ENCODE peak calls at places on chromosome 7, in nine cellular contexts. M, K, B, L, G, V, Q, X and T are unnamed samples.

GRCh38 chr7:106568680-106569499 is 92.1 kb downstream of the CCDC71L start:
- DNase-seq in M (no peak), K (peak), B (no peak), L (no peak), G (peak), V (no peak), Q (peak), X (no peak), T (no peak)

GRCh38 chr7:118855290-118855689 is 630.8 kb downstream of the ANKRD7 start:
- DNase-seq in M (no peak), K (no peak), B (no peak), L (no peak), G (no peak), V (no peak), Q (no peak), X (no peak), T (no peak)

GRCh38 chr7:84195295-84196006 is 862 bp upstream of the SEMA3A start:
- DNase-seq in M (no peak), K (no peak), B (no peak), L (no peak), G (no peak), V (no peak), Q (no peak), X (no peak), T (no peak)

GRCh38 chr7:113087278-113087998 is 811 bp upstream of the GPR85 start:
- DNase-seq in M (peak), K (no peak), B (no peak), L (peak), G (no peak), V (peak), Q (peak), X (no peak), T (peak)

GRCh38 chr7:153061913-153062528 is 302.5 kb downstream of the ACTR3B start:
- DNase-seq in M (peak), K (no peak), B (no peak), L (peak), G (no peak), V (peak), Q (peak), X (no peak), T (peak)

GRCh38 chr7:80275192-80275605 is 140.6 kb downstream of the GNAI1 start:
- DNase-seq in M (no peak), K (no peak), B (no peak), L (no peak), G (no peak), V (no peak), Q (no peak), X (no peak), T (no peak)

GRCh38 chr7:27143022-27143949 is at the start of gene HOXA5:
- DNase-seq in M (peak), K (no peak), B (no peak), L (no peak), G (peak), V (peak), Q (no peak), X (peak), T (no peak)

GRCh38 chr7:130227883-130228575 is 20.4 kb downstream of the SSMEM1 start:
- DNase-seq in M (no peak), K (no peak), B (no peak), L (peak), G (no peak), V (peak), Q (no peak), X (no peak), T (no peak)

GRCh38 chr7:2607913-2608899 is 23.6 kb upstream of the TTYH3 start:
- DNase-seq in M (peak), K (no peak), B (no peak), L (no peak), G (no peak), V (no peak), Q (no peak), X (no peak), T (no peak)

GRCh38 chr7:99392046-99392445 is 16.4 kb downstream of the PDAP1 start:
- DNase-seq in M (no peak), K (no peak), B (no peak), L (no peak), G (no peak), V (no peak), Q (no peak), X (no peak), T (no peak)
- H3K4me3 ChIP-seq in M (peak), K (no peak), B (peak), L (peak), G (no peak), V (peak), Q (no peak), X (no peak), T (no peak)

DNA sequence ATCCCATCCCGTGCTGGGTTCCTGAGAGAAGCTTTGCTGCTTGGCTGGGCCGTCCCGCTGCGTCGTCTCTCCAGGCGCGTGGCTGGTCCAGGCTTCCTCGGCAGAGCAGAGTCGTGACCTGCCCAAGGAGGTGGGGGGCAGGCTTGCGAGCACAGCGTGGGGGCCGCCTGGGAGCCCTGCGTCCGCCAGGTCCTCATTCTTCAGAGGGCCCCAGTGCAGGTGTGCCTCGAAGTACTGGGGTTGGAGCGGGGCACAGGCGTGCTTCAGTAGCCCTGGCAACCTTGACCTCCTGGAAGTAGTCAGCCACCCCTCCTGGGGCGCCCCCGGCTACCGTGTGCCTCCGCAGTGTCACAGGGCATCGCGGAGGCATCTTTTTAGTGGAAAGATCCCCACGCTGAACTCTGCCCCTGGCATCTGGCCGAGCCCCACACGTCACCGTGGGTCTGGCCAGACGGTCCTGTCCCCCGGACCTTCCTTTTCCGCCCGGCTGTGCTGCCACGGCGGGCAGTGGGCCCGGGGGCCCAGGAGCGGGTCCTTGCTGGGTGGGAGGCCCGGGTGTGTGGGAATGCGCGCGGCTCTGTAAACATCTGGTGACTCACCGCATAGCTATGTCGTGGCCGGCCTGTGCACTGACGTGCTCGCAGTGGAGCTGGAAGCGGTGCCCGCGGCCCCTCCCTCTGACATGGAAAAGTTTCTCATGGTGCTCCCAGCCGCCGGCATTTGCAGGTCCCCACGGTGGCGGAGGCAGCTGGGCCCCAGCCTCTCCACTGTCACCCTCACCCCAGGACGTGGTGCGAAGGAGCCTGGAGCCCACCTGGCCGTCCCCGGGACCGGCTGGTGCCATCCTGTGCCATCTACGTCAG is 6.5 kb downstream of the MAFK start:
- DNase-seq in M (peak), K (peak), B (peak), L (peak), G (no peak), V (peak), Q (peak), X (peak), T (no peak)
- H3K4me3 ChIP-seq in M (no peak), K (peak), B (peak), L (no peak), G (no peak), V (no peak), Q (peak), X (peak), T (no peak)

GRCh38 chr7:156655232-156655628 is 14.7 kb downstream of the RNF32 start:
- DNase-seq in M (no peak), K (no peak), B (no peak), L (no peak), G (peak), V (no peak), Q (no peak), X (no peak), T (peak)
- H3K4me3 ChIP-seq in M (no peak), K (no peak), B (no peak), L (no peak), G (no peak), V (no peak), Q (no peak), X (no peak), T (no peak)

DNA sequence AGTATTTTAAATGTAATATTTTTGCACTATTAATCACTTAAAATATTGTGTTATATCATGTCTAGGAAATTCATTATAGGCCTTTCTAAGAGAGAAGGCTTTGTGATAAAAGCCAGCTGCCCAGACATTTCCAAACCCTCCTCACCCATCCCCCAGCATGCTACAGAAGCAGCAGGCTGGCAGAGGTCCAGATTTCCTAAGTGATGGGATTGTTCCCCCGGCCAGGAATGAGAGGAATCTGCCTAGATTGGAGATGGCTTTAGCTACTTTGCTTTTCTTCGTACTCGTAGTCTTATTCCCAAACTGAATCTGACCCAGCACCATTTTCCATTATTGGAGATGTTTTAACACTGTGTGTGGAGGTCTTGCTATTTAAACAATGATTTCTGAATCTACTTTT is 29.4 kb downstream of the CDK14 start:
- DNase-seq in M (peak), K (no peak), B (no peak), L (peak), G (no peak), V (peak), Q (peak), X (no peak), T (no peak)
- H3K4me3 ChIP-seq in M (no peak), K (no peak), B (no peak), L (peak), G (no peak), V (peak), Q (no peak), X (no peak), T (no peak)

GRCh38 chr7:95594185-95594584 is 2.1 kb downstream of the PDK4 start:
- DNase-seq in M (no peak), K (no peak), B (no peak), L (no peak), G (no peak), V (no peak), Q (no peak), X (no peak), T (no peak)

GRCh38 chr7:95595825-95596182 is 512 bp downstream of the PDK4 start:
- DNase-seq in M (no peak), K (no peak), B (no peak), L (no peak), G (no peak), V (no peak), Q (no peak), X (peak), T (no peak)

GRCh38 chr7:95599069-95599468 is 2.8 kb upstream of the PDK4 start:
- DNase-seq in M (no peak), K (no peak), B (no peak), L (no peak), G (no peak), V (no peak), Q (peak), X (no peak), T (no peak)

GRCh38 chr7:95598511-95598910 is 2.2 kb upstream of the PDK4 start:
- DNase-seq in M (no peak), K (no peak), B (no peak), L (no peak), G (no peak), V (no peak), Q (no peak), X (no peak), T (no peak)

GRCh38 chr7:95596183-95597135 is at the start of gene PDK4:
- DNase-seq in M (peak), K (peak), B (peak), L (peak), G (no peak), V (peak), Q (peak), X (peak), T (no peak)
- H3K4me3 ChIP-seq in M (peak), K (peak), B (peak), L (peak), G (no peak), V (peak), Q (peak), X (peak), T (no peak)

GRCh38 chr7:4006687-4007086 is 675.4 kb upstream of the FOXK1 start:
- DNase-seq in M (no peak), K (no peak), B (no peak), L (no peak), G (no peak), V (peak), Q (no peak), X (no peak), T (no peak)
- H3K4me3 ChIP-seq in M (no peak), K (no peak), B (peak), L (no peak), G (no peak), V (no peak), Q (peak), X (no peak), T (no peak)